ENCODE peak calls at places on chromosomes 2 and 18, in six cellular contexts. Z is small intestine; C is cardiac muscle cell; Q is IMR-90; D is body of pancreas; G is effector memory CD4-positive, alpha-beta T cell. A is an unnamed sample.

GRCh38 chr2:65666156-65666725 is 233.8 kb upstream of the SPRED2 start:
- DNase-seq in Z (no peak), C (no peak), Q (peak; percentile 78), D (no peak), G (no peak), A (no peak)

GRCh38 chr2:58896600-58896999 is 655.5 kb upstream of the FANCL start:
- DNase-seq in Z (no peak), C (no peak), Q (peak; percentile 6), D (no peak), G (no peak), A (no peak)

GRCh38 chr2:233535276-233535675 is 31.3 kb downstream of the USP40 start:
- DNase-seq in Z (no peak), C (no peak), Q (no peak), D (no peak), G (no peak), A (no peak)

GRCh38 chr18:41618135-41618534 is 336.9 kb upstream of the PIK3C3 start:
- DNase-seq in Z (no peak), C (no peak), Q (no peak), D (no peak), G (no peak), A (no peak)

GRCh38 chr2:25373269-25373981 is 31.7 kb upstream of the DNMT3A start:
- DNase-seq in Z (peak; percentile 39), C (no peak), Q (no peak), D (peak; percentile 92), G (no peak), A (peak; percentile 73)

GRCh38 chr18:7319161-7319560 is 88.3 kb downstream of the LRRC30 start:
- DNase-seq in Z (no peak), C (no peak), Q (no peak), D (no peak), G (no peak), A (no peak)

GRCh38 chr2:188695953-188696352 is 278.2 kb upstream of the COL3A1 start:
- DNase-seq in Z (no peak), C (no peak), Q (peak; percentile 82), D (no peak), G (no peak), A (no peak)

GRCh38 chr18:46319793-46320192 is 215.6 kb downstream of the HAUS1 start:
- DNase-seq in Z (no peak), C (no peak), Q (no peak), D (no peak), G (no peak), A (no peak)

GRCh38 chr2:191878576-191879298 is 31.8 kb upstream of the CAVIN2 start:
- DNase-seq in Z (no peak), C (no peak), Q (peak; percentile 90), D (no peak), G (no peak), A (no peak)

GRCh38 chr2:180130403-180130802 is 123.3 kb upstream of the CWC22 start:
- DNase-seq in Z (no peak), C (no peak), Q (peak; percentile 65), D (no peak), G (no peak), A (no peak)

GRCh38 chr2:27201675-27202074 is 10.2 kb upstream of the ATRAID start:
- DNase-seq in Z (no peak), C (no peak), Q (no peak), D (no peak), G (no peak), A (no peak)

GRCh38 chr18:79422022-79422782 is 26.5 kb downstream of the NFATC1 start:
- DNase-seq in Z (no peak), C (no peak), Q (peak; percentile 20), D (no peak), G (no peak), A (no peak)

GRCh38 chr2:38336619-38337018 is 40.5 kb downstream of the ATL2 start:
- DNase-seq in Z (no peak), C (no peak), Q (no peak), D (no peak), G (no peak), A (no peak)

DNA sequence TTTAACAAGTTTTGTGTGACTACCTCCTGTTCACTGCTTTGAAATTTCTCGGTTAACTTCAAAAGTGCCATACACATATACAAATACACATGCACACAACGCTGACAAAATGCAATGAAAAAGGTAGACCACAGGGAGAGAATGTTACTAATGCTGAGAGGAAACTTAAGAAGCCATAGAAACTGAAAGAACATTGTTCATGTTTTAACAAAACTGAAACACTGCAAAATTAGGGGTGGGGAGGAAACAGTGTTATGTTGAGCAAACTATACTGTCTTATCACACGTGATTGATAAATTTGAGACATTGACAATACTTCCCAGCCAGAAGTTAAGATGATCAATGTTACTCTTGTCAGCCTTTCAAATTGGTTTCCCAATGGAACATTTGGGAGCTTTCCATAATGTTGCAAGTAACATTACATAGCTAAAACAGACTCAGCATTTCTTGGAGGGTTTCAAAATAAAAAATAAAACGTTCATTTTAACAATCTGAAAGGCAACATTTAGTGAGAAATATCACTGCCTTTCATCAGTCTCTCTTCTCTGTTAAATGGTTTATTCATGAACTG is 165.5 kb downstream of the L3MBTL4 start:
- DNase-seq in Z (no peak), C (no peak), Q (no peak), D (no peak), G (no peak), A (no peak)
- H3K9me3 ChIP-seq in Z (no peaks in the 10 kb centered on the region), C (no peaks in the 10 kb centered on the region), Q (no peaks in the 10 kb centered on the region), D (no peaks in the 10 kb centered on the region), G (no peaks in the 10 kb centered on the region), A (no peaks in the 10 kb centered on the region)

GRCh38 chr2:42202299-42203008 is 33.3 kb downstream of the EML4 start:
- DNase-seq in Z (no peak), C (no peak), Q (peak; percentile 66), D (no peak), G (no peak), A (no peak)
- H3K4me1 ChIP-seq in Z (peaks cover 6% of the 10 kb centered on the region), C (peaks cover 2% of the 10 kb centered on the region), Q (peaks cover 13% of the 10 kb centered on the region), D (peaks cover 21% of the 10 kb centered on the region), G (peaks cover 25% of the 10 kb centered on the region), A (peaks cover 11% of the 10 kb centered on the region)

GRCh38 chr2:16317211-16317830 is 348.3 kb downstream of the CYRIA start:
- DNase-seq in Z (peak; percentile 88), C (no peak), Q (no peak), D (no peak), G (no peak), A (no peak)
- H3K9me3 ChIP-seq in Z (no peaks in the 10 kb centered on the region), C (no peaks in the 10 kb centered on the region), Q (peaks cover 57% of the 10 kb centered on the region), D (no peaks in the 10 kb centered on the region), G (no peaks in the 10 kb centered on the region), A (no peaks in the 10 kb centered on the region)

DNA sequence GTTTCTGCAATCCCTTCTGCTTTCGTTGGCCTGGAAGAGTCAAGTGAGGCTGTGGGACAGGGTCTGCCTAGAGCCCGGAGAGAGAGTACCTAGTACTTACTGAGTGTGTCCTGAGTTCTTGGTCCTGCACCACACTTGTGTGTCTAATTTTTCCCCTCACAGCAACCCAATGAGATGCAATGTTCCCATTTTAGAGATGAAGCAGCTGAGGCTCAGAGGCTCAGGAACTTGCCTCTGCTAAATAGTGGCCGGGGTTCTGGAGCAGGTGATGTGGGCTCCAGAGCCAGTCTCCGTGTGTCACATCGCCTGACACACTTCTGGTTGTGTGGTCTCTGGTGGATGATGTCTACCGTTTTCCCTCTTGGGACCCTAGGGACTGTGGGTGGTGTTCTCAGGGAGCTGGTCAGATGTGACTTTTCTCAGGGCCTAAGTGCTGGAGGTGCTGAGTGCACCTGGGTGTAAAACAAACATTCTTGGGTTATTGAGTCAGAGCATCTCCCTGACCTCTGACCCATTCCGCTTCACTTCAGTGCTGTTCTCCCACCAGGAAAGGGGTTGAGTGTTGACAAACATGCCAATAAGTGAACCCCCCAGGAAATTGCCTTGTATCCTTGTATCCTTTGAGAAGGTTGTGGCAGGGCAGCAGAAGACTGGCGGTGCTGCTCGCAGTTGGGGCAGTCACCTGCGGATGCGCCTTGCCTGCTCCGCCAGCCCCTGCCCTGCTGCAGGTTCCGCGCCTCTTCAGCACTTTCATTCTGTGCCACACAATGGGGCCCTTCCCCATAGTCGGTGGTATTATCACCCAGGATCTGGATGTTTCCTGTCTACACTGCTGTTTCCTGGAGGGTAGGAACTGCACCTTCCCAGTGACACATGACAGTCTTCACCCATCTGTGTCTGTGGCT is 32.1 kb downstream of the HK2 start:
- DNase-seq in Z (no peak), C (no peak), Q (no peak), D (no peak), G (no peak), A (no peak)
- H3K4me1 ChIP-seq in Z (peaks cover 10% of the 10 kb centered on the region), C (peaks cover 67% of the 10 kb centered on the region), Q (peaks cover 23% of the 10 kb centered on the region), D (peaks cover 41% of the 10 kb centered on the region), G (no peaks in the 10 kb centered on the region), A (no peaks in the 10 kb centered on the region)